ENCODE peak calls at places on chromosomes 13 and 19, in nine cellular contexts. N is T-helper 1 cell; E is memory B cell; J is DMS 273 treated with DMSO at 0.1 percent for 48 hours; Q is NCI-H146; G is midbrain; C is HTR-8/SVneo; P is erythroblast; F is stimulated activated CD8-positive, alpha-beta memory T cell treated with anti-CD3 and anti-CD28 coated beads, Interleukin-7, amount 100 ng/mL, for 1 hour. Z is an unnamed sample.

GRCh38 chr19:48807590-48808308 is 3.1 kb downstream of the BCAT2 start:
- DNase-seq in N (no peak), E (no peak), J (no peak), Q (no peak), G (no peak), C (no peak), P (peak), F (no peak), Z (peak)

GRCh38 chr13:24161010-24161775 is 673 bp downstream of the SPATA13 start:
- DNase-seq in N (peak), E (peak), J (no peak), Q (peak), G (peak), C (peak), P (peak), F (no peak), Z (no peak)

GRCh38 chr19:42290523-42291436 is 11.2 kb upstream of the PRR19 start:
- DNase-seq in N (peak), E (peak), J (no peak), Q (no peak), G (no peak), C (no peak), P (peak), F (no peak), Z (peak)

GRCh38 chr19:35357867-35358573 is at the start of gene FFAR3:
- DNase-seq in N (no peak), E (no peak), J (no peak), Q (no peak), G (peak), C (no peak), P (no peak), F (no peak), Z (no peak)

GRCh38 chr19:55198651-55199050 is 10.7 kb downstream of the PTPRH start:
- DNase-seq in N (no peak), E (no peak), J (no peak), Q (no peak), G (no peak), C (no peak), P (no peak), F (no peak), Z (no peak)

GRCh38 chr19:47398707-47399106 is 20.6 kb downstream of the MEIS3 start:
- DNase-seq in N (no peak), E (no peak), J (no peak), Q (no peak), G (no peak), C (no peak), P (no peak), F (no peak), Z (no peak)

GRCh38 chr19:48629599-48630288 is 7.4 kb downstream of the DBP start:
- DNase-seq in N (no peak), E (no peak), J (no peak), Q (peak), G (no peak), C (no peak), P (peak), F (no peak), Z (peak)

GRCh38 chr19:1064661-1065605 is 2.0 kb upstream of the ARHGAP45 start:
- DNase-seq in N (peak), E (peak), J (peak), Q (peak), G (no peak), C (no peak), P (peak), F (no peak), Z (no peak)

GRCh38 chr13:84192125-84192524 is 309.9 kb upstream of the SLITRK1 start:
- DNase-seq in N (no peak), E (no peak), J (no peak), Q (no peak), G (no peak), C (peak), P (no peak), F (no peak), Z (no peak)

GRCh38 chr13:28485551-28485950 is 9.4 kb downstream of the FLT1 start:
- DNase-seq in N (no peak), E (no peak), J (no peak), Q (no peak), G (no peak), C (no peak), P (no peak), F (no peak), Z (no peak)

GRCh38 chr13:95676100-95676774 is 702 bp upstream of the DNAJC3 start:
- DNase-seq in N (no peak), E (no peak), J (no peak), Q (peak), G (peak), C (no peak), P (peak), F (no peak), Z (peak)

GRCh38 chr19:756232-756631 is 5.3 kb downstream of the MISP start:
- DNase-seq in N (no peak), E (no peak), J (no peak), Q (no peak), G (no peak), C (no peak), P (peak), F (no peak), Z (peak)

GRCh38 chr19:7442423-7442822 is 46.4 kb downstream of the PEX11G start:
- DNase-seq in N (no peak), E (no peak), J (no peak), Q (no peak), G (peak), C (no peak), P (no peak), F (no peak), Z (no peak)

GRCh38 chr13:48319458-48320395 is 16.2 kb downstream of the RB1 start:
- DNase-seq in N (no peak), E (no peak), J (no peak), Q (no peak), G (no peak), C (no peak), P (peak), F (no peak), Z (no peak)

GRCh38 chr13:88751994-88752393 is 1080.8 kb downstream of the SLITRK5 start:
- DNase-seq in N (no peak), E (no peak), J (no peak), Q (no peak), G (no peak), C (no peak), P (no peak), F (no peak), Z (no peak)

GRCh38 chr13:110610955-110611595 is 4.3 kb upstream of the NAXD start:
- DNase-seq in N (no peak), E (no peak), J (no peak), Q (no peak), G (no peak), C (no peak), P (no peak), F (no peak), Z (no peak)

Z was measured in K562.